ENCODE peak calls at places on chromosome 5, in ten cellular contexts. One of them, this sample, is unnamed.

GRCh38 chr5:38821679-38822078 is 24.1 kb upstream of the OSMR start:
- DNase-seq in HCT116: no peak
- DNase-seq in heart left ventricle: no peak
- DNase-seq in body of pancreas: no peak
- DNase-seq in transverse colon: no peak
- DNase-seq in uterus: no peak
- DNase-seq in gastrocnemius medialis: no peak
- DNase-seq in endothelial cell of umbilical vein: no peak
- DNase-seq in tibial nerve: no peak
- DNase-seq in GM12878: no peak
- DNase-seq in this sample: no peak

GRCh38 chr5:176784218-176785165 is 25.9 kb upstream of the UNC5A start:
- DNase-seq in transverse colon: no peak
- DNase-seq in heart left ventricle: no peak
- DNase-seq in uterus: no peak
- DNase-seq in tibial nerve: no peak
- DNase-seq in endothelial cell of umbilical vein: peak
- DNase-seq in gastrocnemius medialis: no peak
- DNase-seq in GM12878: no peak
- DNase-seq in body of pancreas: no peak
- DNase-seq in HCT116: peak
- DNase-seq in this sample: peak

GRCh38 chr5:444226-444625 is 1.2 kb downstream of the EXOC3 start:
- DNase-seq in heart left ventricle: peak
- DNase-seq in body of pancreas: no peak
- DNase-seq in GM12878: no peak
- DNase-seq in transverse colon: peak
- DNase-seq in gastrocnemius medialis: no peak
- DNase-seq in tibial nerve: no peak
- DNase-seq in endothelial cell of umbilical vein: no peak
- DNase-seq in uterus: no peak
- DNase-seq in HCT116: no peak
- DNase-seq in this sample: no peak

GRCh38 chr5:178460598-178461425 is 129.4 kb downstream of the COL23A1 start:
- DNase-seq in uterus: peak
- DNase-seq in HCT116: peak
- DNase-seq in GM12878: no peak
- DNase-seq in body of pancreas: peak
- DNase-seq in transverse colon: peak
- DNase-seq in heart left ventricle: peak
- DNase-seq in endothelial cell of umbilical vein: peak
- DNase-seq in tibial nerve: peak
- DNase-seq in gastrocnemius medialis: peak
- DNase-seq in this sample: peak

GRCh38 chr5:65173130-65173525 is 308.6 kb downstream of the ADAMTS6 start:
- DNase-seq in GM12878: no peak
- DNase-seq in transverse colon: no peak
- DNase-seq in HCT116: no peak
- DNase-seq in gastrocnemius medialis: no peak
- DNase-seq in body of pancreas: no peak
- DNase-seq in tibial nerve: no peak
- DNase-seq in heart left ventricle: no peak
- DNase-seq in uterus: no peak
- DNase-seq in endothelial cell of umbilical vein: no peak
- DNase-seq in this sample: no peak

GRCh38 chr5:108238936-108239887 is 142.7 kb downstream of the FBXL17 start:
- DNase-seq in GM12878: no peak
- DNase-seq in tibial nerve: no peak
- DNase-seq in heart left ventricle: no peak
- DNase-seq in uterus: no peak
- DNase-seq in transverse colon: no peak
- DNase-seq in gastrocnemius medialis: no peak
- DNase-seq in body of pancreas: no peak
- DNase-seq in endothelial cell of umbilical vein: no peak
- DNase-seq in HCT116: peak
- DNase-seq in this sample: no peak

GRCh38 chr5:114296191-114296590 is 65.7 kb upstream of the KCNN2 start:
- DNase-seq in heart left ventricle: no peak
- DNase-seq in transverse colon: no peak
- DNase-seq in gastrocnemius medialis: no peak
- DNase-seq in uterus: no peak
- DNase-seq in body of pancreas: no peak
- DNase-seq in endothelial cell of umbilical vein: no peak
- DNase-seq in tibial nerve: no peak
- DNase-seq in GM12878: no peak
- DNase-seq in HCT116: no peak
- DNase-seq in this sample: no peak

GRCh38 chr5:35253582-35253981 is 23.3 kb upstream of the PRLR start:
- DNase-seq in tibial nerve: no peak
- DNase-seq in body of pancreas: no peak
- DNase-seq in GM12878: no peak
- DNase-seq in transverse colon: no peak
- DNase-seq in heart left ventricle: no peak
- DNase-seq in endothelial cell of umbilical vein: no peak
- DNase-seq in HCT116: no peak
- DNase-seq in uterus: no peak
- DNase-seq in gastrocnemius medialis: no peak
- DNase-seq in this sample: no peak

GRCh38 chr5:10866913-10867312 is 105.9 kb upstream of the DAP start:
- DNase-seq in HCT116: no peak
- DNase-seq in tibial nerve: no peak
- DNase-seq in endothelial cell of umbilical vein: no peak
- DNase-seq in transverse colon: no peak
- DNase-seq in body of pancreas: no peak
- DNase-seq in GM12878: no peak
- DNase-seq in uterus: no peak
- DNase-seq in gastrocnemius medialis: no peak
- DNase-seq in heart left ventricle: no peak
- DNase-seq in this sample: no peak

GRCh38 chr5:90473321-90474234 is 993 bp downstream of the MBLAC2 start:
- DNase-seq in GM12878: no peak
- DNase-seq in gastrocnemius medialis: peak
- DNase-seq in HCT116: no peak
- DNase-seq in heart left ventricle: peak
- DNase-seq in tibial nerve: peak
- DNase-seq in transverse colon: peak
- DNase-seq in endothelial cell of umbilical vein: peak
- DNase-seq in uterus: peak
- DNase-seq in body of pancreas: peak
- DNase-seq in this sample: peak

GRCh38 chr5:6583049-6583880 is 49.6 kb downstream of the NSUN2 start:
- DNase-seq in uterus: peak
- DNase-seq in GM12878: no peak
- DNase-seq in endothelial cell of umbilical vein: no peak
- DNase-seq in HCT116: no peak
- DNase-seq in heart left ventricle: peak
- DNase-seq in body of pancreas: peak
- DNase-seq in tibial nerve: no peak
- DNase-seq in transverse colon: peak
- DNase-seq in gastrocnemius medialis: no peak
- DNase-seq in this sample: no peak

GRCh38 chr5:60959156-60959555 is 14.2 kb downstream of the NDUFAF2 start:
- DNase-seq in endothelial cell of umbilical vein: peak
- DNase-seq in heart left ventricle: no peak
- DNase-seq in uterus: no peak
- DNase-seq in body of pancreas: no peak
- DNase-seq in gastrocnemius medialis: no peak
- DNase-seq in GM12878: no peak
- DNase-seq in transverse colon: no peak
- DNase-seq in tibial nerve: no peak
- DNase-seq in HCT116: peak
- DNase-seq in this sample: peak
- TF ChIP-seq CTCF in endothelial cell of umbilical vein: no peak
- TF ChIP-seq CTCF in heart left ventricle: peak
- TF ChIP-seq CTCF in uterus: peak
- TF ChIP-seq CTCF in body of pancreas: peak
- TF ChIP-seq CTCF in gastrocnemius medialis: no peak
- TF ChIP-seq CTCF in GM12878: no peak
- TF ChIP-seq CTCF in transverse colon: no peak
- TF ChIP-seq CTCF in tibial nerve: peak
- TF ChIP-seq CTCF in HCT116: no peak
- TF ChIP-seq CTCF in this sample: peak

GRCh38 chr5:96703384-96703910 is 41.3 kb downstream of the CAST start:
- DNase-seq in transverse colon: peak
- DNase-seq in endothelial cell of umbilical vein: peak
- DNase-seq in uterus: no peak
- DNase-seq in HCT116: no peak
- DNase-seq in body of pancreas: peak
- DNase-seq in gastrocnemius medialis: peak
- DNase-seq in heart left ventricle: no peak
- DNase-seq in tibial nerve: no peak
- DNase-seq in GM12878: no peak
- DNase-seq in this sample: no peak

GRCh38 chr5:96706433-96707111 is 44.4 kb downstream of the CAST start:
- DNase-seq in endothelial cell of umbilical vein: no peak
- DNase-seq in gastrocnemius medialis: peak
- DNase-seq in transverse colon: no peak
- DNase-seq in HCT116: no peak
- DNase-seq in GM12878: no peak
- DNase-seq in heart left ventricle: no peak
- DNase-seq in uterus: no peak
- DNase-seq in body of pancreas: no peak
- DNase-seq in tibial nerve: no peak
- DNase-seq in this sample: peak

GRCh38 chr5:96702503-96703383 is 40.6 kb downstream of the CAST start:
- DNase-seq in HCT116: peak
- DNase-seq in GM12878: no peak
- DNase-seq in gastrocnemius medialis: peak
- DNase-seq in endothelial cell of umbilical vein: peak
- DNase-seq in transverse colon: peak
- DNase-seq in tibial nerve: peak
- DNase-seq in body of pancreas: peak
- DNase-seq in heart left ventricle: peak
- DNase-seq in uterus: peak
- DNase-seq in this sample: peak

GRCh38 chr5:96708600-96708999 is 46.4 kb downstream of the CAST start:
- DNase-seq in endothelial cell of umbilical vein: no peak
- DNase-seq in transverse colon: no peak
- DNase-seq in gastrocnemius medialis: no peak
- DNase-seq in GM12878: no peak
- DNase-seq in HCT116: no peak
- DNase-seq in uterus: no peak
- DNase-seq in heart left ventricle: no peak
- DNase-seq in body of pancreas: no peak
- DNase-seq in tibial nerve: no peak
- DNase-seq in this sample: no peak

GRCh38 chr5:96703985-96704384 is 41.8 kb downstream of the CAST start:
- DNase-seq in body of pancreas: no peak
- DNase-seq in transverse colon: no peak
- DNase-seq in gastrocnemius medialis: peak
- DNase-seq in uterus: no peak
- DNase-seq in tibial nerve: no peak
- DNase-seq in HCT116: no peak
- DNase-seq in GM12878: no peak
- DNase-seq in endothelial cell of umbilical vein: no peak
- DNase-seq in heart left ventricle: no peak
- DNase-seq in this sample: no peak
- H3K27ac ChIP-seq in body of pancreas: peak
- H3K27ac ChIP-seq in transverse colon: peak
- H3K27ac ChIP-seq in gastrocnemius medialis: peak
- H3K27ac ChIP-seq in uterus: peak
- H3K27ac ChIP-seq in tibial nerve: peak
- H3K27ac ChIP-seq in HCT116: no peak
- H3K27ac ChIP-seq in GM12878: no peak
- H3K27ac ChIP-seq in endothelial cell of umbilical vein: no peak
- H3K27ac ChIP-seq in heart left ventricle: no peak
- H3K27ac ChIP-seq in this sample: no peak

GRCh38 chr5:132132138-132132537 is 58.5 kb downstream of the CSF2 start:
- DNase-seq in gastrocnemius medialis: no peak
- DNase-seq in HCT116: no peak
- DNase-seq in uterus: no peak
- DNase-seq in tibial nerve: no peak
- DNase-seq in heart left ventricle: no peak
- DNase-seq in endothelial cell of umbilical vein: no peak
- DNase-seq in body of pancreas: no peak
- DNase-seq in GM12878: no peak
- DNase-seq in transverse colon: no peak
- DNase-seq in this sample: no peak

GRCh38 chr5:132136906-132137305 is 63.3 kb downstream of the CSF2 start:
- DNase-seq in tibial nerve: no peak
- DNase-seq in HCT116: no peak
- DNase-seq in body of pancreas: no peak
- DNase-seq in transverse colon: no peak
- DNase-seq in GM12878: no peak
- DNase-seq in heart left ventricle: no peak
- DNase-seq in endothelial cell of umbilical vein: no peak
- DNase-seq in gastrocnemius medialis: no peak
- DNase-seq in uterus: no peak
- DNase-seq in this sample: peak

GRCh38 chr5:132138260-132138659 is 64.7 kb downstream of the CSF2 start:
- DNase-seq in uterus: no peak
- DNase-seq in GM12878: no peak
- DNase-seq in endothelial cell of umbilical vein: no peak
- DNase-seq in gastrocnemius medialis: no peak
- DNase-seq in body of pancreas: no peak
- DNase-seq in tibial nerve: no peak
- DNase-seq in HCT116: no peak
- DNase-seq in transverse colon: no peak
- DNase-seq in heart left ventricle: no peak
- DNase-seq in this sample: no peak

GRCh38 chr5:132130918-132131715 is 57.5 kb downstream of the CSF2 start:
- DNase-seq in GM12878: no peak
- DNase-seq in body of pancreas: no peak
- DNase-seq in uterus: no peak
- DNase-seq in gastrocnemius medialis: no peak
- DNase-seq in endothelial cell of umbilical vein: no peak
- DNase-seq in heart left ventricle: no peak
- DNase-seq in HCT116: no peak
- DNase-seq in transverse colon: no peak
- DNase-seq in tibial nerve: no peak
- DNase-seq in this sample: no peak

GRCh38 chr5:132134384-132134783 is 60.8 kb downstream of the CSF2 start:
- DNase-seq in HCT116: peak
- DNase-seq in body of pancreas: no peak
- DNase-seq in uterus: no peak
- DNase-seq in transverse colon: no peak
- DNase-seq in gastrocnemius medialis: no peak
- DNase-seq in tibial nerve: no peak
- DNase-seq in endothelial cell of umbilical vein: peak
- DNase-seq in heart left ventricle: no peak
- DNase-seq in GM12878: no peak
- DNase-seq in this sample: peak
- TF ChIP-seq CTCF in HCT116: peak
- TF ChIP-seq CTCF in body of pancreas: peak
- TF ChIP-seq CTCF in uterus: no peak
- TF ChIP-seq CTCF in transverse colon: no peak
- TF ChIP-seq CTCF in gastrocnemius medialis: no peak
- TF ChIP-seq CTCF in tibial nerve: no peak
- TF ChIP-seq CTCF in endothelial cell of umbilical vein: peak
- TF ChIP-seq CTCF in heart left ventricle: peak
- TF ChIP-seq CTCF in GM12878: peak
- TF ChIP-seq CTCF in this sample: no peak

DNA sequence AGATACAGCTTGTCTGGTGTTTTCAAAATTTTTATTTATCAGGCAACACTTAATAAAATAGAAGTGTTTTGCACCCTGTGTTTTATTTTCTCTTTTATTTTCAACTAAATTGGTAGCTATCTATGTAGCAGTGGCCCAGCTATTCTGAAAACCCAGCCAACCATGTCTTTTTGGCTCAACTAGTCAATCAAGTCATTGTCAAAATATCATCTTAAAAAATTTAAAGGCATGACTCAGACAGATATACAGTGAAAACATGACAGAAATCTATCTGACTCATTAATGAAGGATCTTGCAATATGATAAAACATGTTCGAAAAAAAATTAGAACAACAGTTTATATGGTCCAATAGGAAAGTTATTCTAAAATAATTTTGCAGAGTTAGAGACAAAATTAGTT is 75.0 kb downstream of the HSD17B4 start:
- DNase-seq in transverse colon: no peak
- DNase-seq in gastrocnemius medialis: no peak
- DNase-seq in endothelial cell of umbilical vein: no peak
- DNase-seq in body of pancreas: no peak
- DNase-seq in uterus: no peak
- DNase-seq in HCT116: no peak
- DNase-seq in tibial nerve: no peak
- DNase-seq in heart left ventricle: no peak
- DNase-seq in GM12878: no peak
- DNase-seq in this sample: peak
- H3K27ac ChIP-seq in transverse colon: no peak
- H3K27ac ChIP-seq in gastrocnemius medialis: no peak
- H3K27ac ChIP-seq in endothelial cell of umbilical vein: no peak
- H3K27ac ChIP-seq in body of pancreas: no peak
- H3K27ac ChIP-seq in uterus: no peak
- H3K27ac ChIP-seq in HCT116: no peak
- H3K27ac ChIP-seq in tibial nerve: no peak
- H3K27ac ChIP-seq in heart left ventricle: no peak
- H3K27ac ChIP-seq in GM12878: no peak
- H3K27ac ChIP-seq in this sample: no peak

This sample was measured in RWPE1.